ENCODE peak calls at places on chromosomes 1 and 21, in five cellular contexts. One of them, this sample, is unnamed.

GRCh38 chr1:159854101-159854692 is 8.3 kb downstream of the VSIG8 start:
- DNase-seq in astrocyte: peak
- DNase-seq in PC-3: peak
- DNase-seq in psoas muscle: peak
- DNase-seq in tibial nerve: peak
- DNase-seq in this sample: no peak

GRCh38 chr1:157496121-157496526 is 56.2 kb downstream of the FCRL5 start:
- DNase-seq in PC-3: peak
- DNase-seq in tibial nerve: peak
- DNase-seq in psoas muscle: no peak
- DNase-seq in astrocyte: peak
- DNase-seq in this sample: peak

GRCh38 chr1:177585492-177586220 is 384.2 kb downstream of the SEC16B start:
- DNase-seq in psoas muscle: no peak
- DNase-seq in tibial nerve: no peak
- DNase-seq in PC-3: peak
- DNase-seq in astrocyte: no peak
- DNase-seq in this sample: no peak

GRCh38 chr1:225700164-225700740 is 47.3 kb upstream of the ENAH start:
- DNase-seq in astrocyte: peak
- DNase-seq in tibial nerve: peak
- DNase-seq in psoas muscle: no peak
- DNase-seq in PC-3: peak
- DNase-seq in this sample: no peak

GRCh38 chr1:161491472-161491871 is 13.8 kb upstream of the FCGR2A start:
- DNase-seq in tibial nerve: no peak
- DNase-seq in astrocyte: no peak
- DNase-seq in psoas muscle: no peak
- DNase-seq in PC-3: no peak
- DNase-seq in this sample: no peak

GRCh38 chr1:72281637-72282270 is 585 bp downstream of the NEGR1 start:
- DNase-seq in astrocyte: peak
- DNase-seq in tibial nerve: peak
- DNase-seq in psoas muscle: no peak
- DNase-seq in PC-3: peak
- DNase-seq in this sample: no peak

GRCh38 chr1:3031401-3032221 is 10.3 kb downstream of the ACTRT2 start:
- DNase-seq in astrocyte: no peak
- DNase-seq in psoas muscle: peak
- DNase-seq in PC-3: no peak
- DNase-seq in tibial nerve: peak
- DNase-seq in this sample: peak

GRCh38 chr21:29571949-29572348 is 273.2 kb downstream of the BACH1 start:
- DNase-seq in psoas muscle: no peak
- DNase-seq in tibial nerve: no peak
- DNase-seq in astrocyte: no peak
- DNase-seq in PC-3: no peak
- DNase-seq in this sample: no peak

GRCh38 chr1:161017756-161018630 is 3.0 kb downstream of the F11R start:
- DNase-seq in tibial nerve: no peak
- DNase-seq in psoas muscle: no peak
- DNase-seq in PC-3: no peak
- DNase-seq in astrocyte: no peak
- DNase-seq in this sample: no peak

GRCh38 chr1:192951961-192952460 is 107.1 kb downstream of the UCHL5 start:
- DNase-seq in tibial nerve: no peak
- DNase-seq in astrocyte: peak
- DNase-seq in psoas muscle: no peak
- DNase-seq in PC-3: peak
- DNase-seq in this sample: no peak

GRCh38 chr1:200960948-200961340 is 62.6 kb downstream of the KIF21B start:
- DNase-seq in PC-3: no peak
- DNase-seq in astrocyte: no peak
- DNase-seq in psoas muscle: no peak
- DNase-seq in tibial nerve: no peak
- DNase-seq in this sample: no peak

GRCh38 chr21:37454869-37455503 is 88.4 kb downstream of the DYRK1A start:
- DNase-seq in PC-3: no peak
- DNase-seq in astrocyte: no peak
- DNase-seq in psoas muscle: no peak
- DNase-seq in tibial nerve: no peak
- DNase-seq in this sample: no peak

GRCh38 chr1:7265771-7266371 is 480.6 kb downstream of the CAMTA1 start:
- DNase-seq in tibial nerve: no peak
- DNase-seq in PC-3: peak
- DNase-seq in astrocyte: peak
- DNase-seq in psoas muscle: no peak
- DNase-seq in this sample: no peak

GRCh38 chr1:119986007-119986497 is 83.4 kb downstream of the NOTCH2 start:
- DNase-seq in psoas muscle: no peak
- DNase-seq in PC-3: no peak
- DNase-seq in astrocyte: no peak
- DNase-seq in tibial nerve: no peak
- DNase-seq in this sample: no peak

GRCh38 chr1:167273027-167273800 is 52.5 kb downstream of the POU2F1 start:
- DNase-seq in tibial nerve: no peak
- DNase-seq in psoas muscle: no peak
- DNase-seq in PC-3: no peak
- DNase-seq in astrocyte: peak
- DNase-seq in this sample: no peak

GRCh38 chr1:42913426-42914091 is 45.1 kb downstream of the SLC2A1 start:
- DNase-seq in astrocyte: peak
- DNase-seq in psoas muscle: no peak
- DNase-seq in PC-3: peak
- DNase-seq in tibial nerve: peak
- DNase-seq in this sample: no peak

GRCh38 chr1:83029916-83030315 is 969.0 kb downstream of the TTLL7 start:
- DNase-seq in tibial nerve: no peak
- DNase-seq in psoas muscle: no peak
- DNase-seq in astrocyte: peak
- DNase-seq in PC-3: no peak
- DNase-seq in this sample: no peak

GRCh38 chr1:208081972-208082371 is 162.2 kb downstream of the PLXNA2 start:
- DNase-seq in psoas muscle: no peak
- DNase-seq in astrocyte: no peak
- DNase-seq in tibial nerve: peak
- DNase-seq in PC-3: no peak
- DNase-seq in this sample: no peak

GRCh38 chr1:178388398-178389161 is 108.2 kb downstream of the CLEC20A start:
- DNase-seq in astrocyte: peak
- DNase-seq in PC-3: no peak
- DNase-seq in psoas muscle: no peak
- DNase-seq in tibial nerve: no peak
- DNase-seq in this sample: no peak

GRCh38 chr21:34885125-34885524 is 164.0 kb downstream of the RUNX1 start:
- DNase-seq in psoas muscle: no peak
- DNase-seq in PC-3: peak
- DNase-seq in astrocyte: no peak
- DNase-seq in tibial nerve: no peak
- DNase-seq in this sample: no peak

GRCh38 chr1:32855861-32856617 is 14.7 kb downstream of the FNDC5 start:
- DNase-seq in astrocyte: no peak
- DNase-seq in psoas muscle: no peak
- DNase-seq in tibial nerve: no peak
- DNase-seq in PC-3: no peak
- DNase-seq in this sample: no peak

GRCh38 chr21:31675960-31676359 is 16.5 kb downstream of the SOD1 start:
- DNase-seq in psoas muscle: no peak
- DNase-seq in PC-3: no peak
- DNase-seq in tibial nerve: no peak
- DNase-seq in astrocyte: no peak
- DNase-seq in this sample: no peak

GRCh38 chr1:7879228-7879627 is 26.4 kb upstream of the UTS2 start:
- DNase-seq in astrocyte: no peak
- DNase-seq in PC-3: no peak
- DNase-seq in tibial nerve: no peak
- DNase-seq in psoas muscle: no peak
- DNase-seq in this sample: no peak

GRCh38 chr1:226568077-226568831 is 19.7 kb downstream of the STUM start:
- DNase-seq in astrocyte: no peak
- DNase-seq in tibial nerve: no peak
- DNase-seq in psoas muscle: no peak
- DNase-seq in PC-3: peak
- DNase-seq in this sample: no peak

GRCh38 chr1:117674521-117675400 is 68.9 kb downstream of the TENT5C start:
- DNase-seq in astrocyte: peak
- DNase-seq in tibial nerve: no peak
- DNase-seq in psoas muscle: no peak
- DNase-seq in PC-3: peak
- DNase-seq in this sample: peak

GRCh38 chr1:231674575-231674974 is 48.0 kb downstream of the DISC1 start:
- DNase-seq in PC-3: no peak
- DNase-seq in astrocyte: no peak
- DNase-seq in tibial nerve: no peak
- DNase-seq in psoas muscle: no peak
- DNase-seq in this sample: no peak

GRCh38 chr1:74652711-74653131 is 20.9 kb downstream of the ERICH3 start:
- DNase-seq in tibial nerve: no peak
- DNase-seq in psoas muscle: no peak
- DNase-seq in PC-3: peak
- DNase-seq in astrocyte: peak
- DNase-seq in this sample: no peak

GRCh38 chr1:59885160-59885832 is 41.3 kb downstream of the CYP2J2 start:
- DNase-seq in tibial nerve: no peak
- DNase-seq in PC-3: no peak
- DNase-seq in psoas muscle: no peak
- DNase-seq in astrocyte: no peak
- DNase-seq in this sample: no peak

GRCh38 chr1:23422313-23422877 is 2.2 kb downstream of the TCEA3 start:
- DNase-seq in astrocyte: peak
- DNase-seq in psoas muscle: peak
- DNase-seq in PC-3: peak
- DNase-seq in tibial nerve: peak
- DNase-seq in this sample: no peak

GRCh38 chr1:22275211-22275610 is 132.3 kb upstream of the WNT4 start:
- DNase-seq in PC-3: peak
- DNase-seq in psoas muscle: no peak
- DNase-seq in tibial nerve: no peak
- DNase-seq in astrocyte: no peak
- DNase-seq in this sample: no peak

GRCh38 chr1:63915121-63915520 is 141.3 kb downstream of the ROR1 start:
- DNase-seq in PC-3: peak
- DNase-seq in astrocyte: peak
- DNase-seq in psoas muscle: no peak
- DNase-seq in tibial nerve: no peak
- DNase-seq in this sample: no peak

DNA sequence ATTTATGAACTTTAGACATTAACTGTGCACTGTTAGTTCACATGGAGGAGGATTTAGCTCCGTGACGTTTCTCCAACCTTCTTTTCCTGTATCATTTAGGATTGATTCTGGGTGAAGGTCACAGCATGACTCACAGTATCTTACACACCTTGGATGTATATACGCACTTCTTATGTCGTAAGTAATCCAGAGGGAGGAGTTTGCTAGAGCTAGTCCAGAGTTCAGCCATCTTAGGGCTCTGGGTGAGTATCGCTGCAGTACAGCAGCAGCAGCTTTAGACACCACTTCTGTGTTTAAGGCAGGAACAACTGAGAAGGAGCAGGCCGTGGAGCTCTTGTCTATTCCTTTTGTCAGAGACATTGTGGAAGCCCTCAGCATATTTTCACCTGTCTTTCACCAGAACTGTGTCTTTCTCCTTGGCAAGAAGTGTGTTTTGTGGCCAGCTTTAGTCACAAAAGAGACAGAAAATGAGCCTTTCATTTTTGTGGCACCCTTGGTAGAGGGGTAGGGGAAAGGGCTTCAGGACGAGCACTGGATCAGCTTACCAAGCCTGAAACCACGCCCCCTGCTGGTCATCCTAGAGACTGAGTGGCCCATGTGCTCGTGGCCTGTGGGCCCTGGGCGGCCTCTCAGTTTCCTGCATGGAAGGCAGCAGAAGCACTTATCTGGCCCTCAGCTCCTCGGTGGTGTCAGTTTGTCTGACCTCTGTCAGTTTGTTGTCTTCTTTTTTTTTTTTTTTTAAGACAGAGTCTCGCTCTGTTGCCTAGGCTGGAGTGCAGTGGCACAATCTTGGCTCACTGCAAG is 64.0 kb downstream of the ADARB1 start:
- DNase-seq in PC-3: peak
- DNase-seq in psoas muscle: peak
- DNase-seq in astrocyte: peak
- DNase-seq in tibial nerve: peak
- DNase-seq in this sample: peak
- H3K27ac ChIP-seq in PC-3: peak
- H3K27ac ChIP-seq in psoas muscle: no peak
- H3K27ac ChIP-seq in astrocyte: no peak
- H3K27ac ChIP-seq in tibial nerve: no peak
- H3K27ac ChIP-seq in this sample: no peak

DNA sequence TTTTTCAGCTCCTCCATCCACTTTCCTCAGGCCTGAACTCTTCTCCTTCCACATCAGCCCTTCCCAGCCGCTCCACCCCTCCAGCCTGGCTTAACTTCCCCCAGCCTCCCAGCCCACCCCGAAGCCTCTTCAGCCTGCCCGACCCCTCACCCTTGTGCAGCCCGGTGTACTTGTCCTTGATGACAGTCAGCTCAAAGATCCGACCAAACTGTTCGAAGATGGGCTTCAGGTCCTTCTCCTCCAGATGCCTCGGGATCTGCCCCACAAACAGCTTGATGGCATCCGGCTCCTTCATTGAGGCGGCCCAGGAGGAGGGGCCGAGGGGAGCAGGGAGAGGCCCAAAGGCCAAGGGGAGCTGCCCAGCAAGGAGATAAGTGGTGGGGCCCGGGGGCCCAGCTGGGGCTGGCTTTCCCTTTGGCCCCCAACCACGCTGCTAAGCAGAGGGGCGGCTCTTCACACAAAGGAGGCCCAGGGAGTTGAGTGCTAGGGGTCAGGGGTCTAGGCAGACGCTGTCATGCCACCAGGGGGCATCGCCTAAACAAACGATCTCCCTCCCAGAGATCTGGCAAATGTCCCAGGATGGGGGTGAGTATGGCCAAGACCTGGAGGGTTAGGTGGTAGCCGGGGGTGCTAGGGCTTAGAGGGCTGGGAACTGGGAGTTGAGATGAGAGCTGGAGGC is 738 bp downstream of the CELF3 start:
- DNase-seq in astrocyte: no peak
- DNase-seq in PC-3: no peak
- DNase-seq in psoas muscle: no peak
- DNase-seq in tibial nerve: no peak
- DNase-seq in this sample: no peak
- TF ChIP-seq CTCF in astrocyte: no peak
- TF ChIP-seq CTCF in PC-3: peak
- TF ChIP-seq CTCF in psoas muscle: no peak
- TF ChIP-seq CTCF in tibial nerve: no peak
- TF ChIP-seq CTCF in this sample: no peak

GRCh38 chr1:65065535-65066378 is 82.2 kb upstream of the AK4 start:
- DNase-seq in tibial nerve: peak
- DNase-seq in PC-3: no peak
- DNase-seq in psoas muscle: peak
- DNase-seq in astrocyte: no peak
- DNase-seq in this sample: no peak
- H3K4me3 ChIP-seq in tibial nerve: peak
- H3K4me3 ChIP-seq in PC-3: peak
- H3K4me3 ChIP-seq in psoas muscle: peak
- H3K4me3 ChIP-seq in astrocyte: peak
- H3K4me3 ChIP-seq in this sample: peak

GRCh38 chr1:228669401-228669695 is 65.9 kb upstream of the RHOU start:
- DNase-seq in psoas muscle: no peak
- DNase-seq in PC-3: no peak
- DNase-seq in astrocyte: no peak
- DNase-seq in tibial nerve: no peak
- DNase-seq in this sample: no peak
- H3K27ac ChIP-seq in psoas muscle: no peak
- H3K27ac ChIP-seq in PC-3: no peak
- H3K27ac ChIP-seq in astrocyte: no peak
- H3K27ac ChIP-seq in tibial nerve: no peak
- H3K27ac ChIP-seq in this sample: no peak